ENCODE peak calls at places on chromosomes 13 and 19, in seven cellular contexts. X is uterus, I is choroid plexus epithelial cell, R is BJ, T is endothelial cell, V is Peyer's patch, P is progenitor cell of endocrine pancreas. J is an unnamed sample.

GRCh38 chr19:1324792-1325567 is 39.3 kb downstream of the EFNA2 start:
- DNase-seq in V (no peak), R (peak; percentile 12), I (peak; percentile 88), X (peak; percentile 40), P (no peak), T (peak; percentile 69), J (no peak)

GRCh38 chr13:106083620-106084350 is 451.7 kb downstream of the EFNB2 start:
- DNase-seq in V (no peak), P (no peak), I (peak; percentile 78), R (no peak), X (no peak), T (peak; percentile 31), J (no peak)

GRCh38 chr19:55305491-55305890 is 19.6 kb downstream of the TMEM150B start:
- DNase-seq in I (peak; percentile 45), T (peak; percentile 60), X (peak; percentile 31), R (no peak), P (no peak), V (peak; percentile 36), J (peak; percentile 68)

GRCh38 chr13:87052731-87053130 is 618.4 kb upstream of the SLITRK5 start:
- DNase-seq in T (no peak), P (no peak), V (no peak), X (no peak), I (no peak), R (no peak), J (no peak)

GRCh38 chr19:35109395-35110112 is 6.1 kb upstream of the FXYD3 start:
- DNase-seq in R (no peak), T (no peak), P (no peak), V (no peak), I (no peak), X (no peak), J (peak; percentile 25)

GRCh38 chr19:14248578-14249011 is 42.6 kb upstream of the ADGRL1 start:
- DNase-seq in I (peak; percentile 24), X (peak; percentile 66), T (peak; percentile 58), V (peak; percentile 49), P (peak; percentile 58), R (no peak), J (peak; percentile 74)

GRCh38 chr19:53112286-53112685 is 9.1 kb upstream of the ZNF160 start:
- DNase-seq in V (no peak), R (no peak), X (no peak), T (no peak), I (peak; percentile 23), P (no peak), J (no peak)

GRCh38 chr13:33999830-34000605 is 182.1 kb downstream of the RFC3 start:
- DNase-seq in R (no peak), I (no peak), T (no peak), P (no peak), X (no peak), V (no peak), J (no peak)

GRCh38 chr19:51070334-51070886 is 5.5 kb upstream of the KLK13 start:
- DNase-seq in V (no peak), X (no peak), R (no peak), I (no peak), P (no peak), T (no peak), J (no peak)

GRCh38 chr19:11091343-11092153 is 2.3 kb downstream of the LDLR start:
- DNase-seq in V (peak; percentile 29), I (peak; percentile 91), X (peak; percentile 71), P (no peak), R (peak; percentile 86), T (peak; percentile 51), J (no peak)

GRCh38 chr13:67134322-67135129 is 95.6 kb downstream of the PCDH9 start:
- DNase-seq in I (peak; percentile 61), X (no peak), R (no peak), T (no peak), V (no peak), P (no peak), J (no peak)

GRCh38 chr19:14004619-14005380 is 1.3 kb downstream of the RFX1 start:
- DNase-seq in R (no peak), T (no peak), V (peak; percentile 51), X (no peak), I (peak; percentile 15), P (no peak), J (no peak)

GRCh38 chr13:104024416-104025170 is 958.4 kb upstream of the SLC10A2 start:
- DNase-seq in I (peak; percentile 91), R (no peak), V (no peak), X (no peak), P (no peak), T (no peak), J (no peak)

GRCh38 chr13:51933466-51934058 is 71.8 kb downstream of the CCDC70 start:
- DNase-seq in R (no peak), P (no peak), I (no peak), X (no peak), T (no peak), V (no peak), J (no peak)

GRCh38 chr19:6801397-6802086 is 29.0 kb downstream of the VAV1 start:
- DNase-seq in T (no peak), X (peak; percentile 29), V (peak; percentile 92), I (peak; percentile 9), R (no peak), P (no peak), J (no peak)

GRCh38 chr13:33761744-33762143 is 56.2 kb upstream of the RFC3 start:
- DNase-seq in X (no peak), I (peak; percentile 61), P (no peak), R (no peak), T (no peak), V (no peak), J (peak; percentile 13)

GRCh38 chr19:7246601-7247000 is 47.6 kb downstream of the INSR start:
- DNase-seq in T (no peak), R (no peak), P (no peak), V (no peak), I (no peak), X (no peak), J (no peak)

GRCh38 chr13:99322297-99323103 is 15.3 kb upstream of the GPR183 start:
- DNase-seq in T (no peak), R (peak; percentile 73), P (no peak), V (no peak), X (no peak), I (peak; percentile 88), J (no peak)

GRCh38 chr13:43767351-43767901 is 19.3 kb downstream of the ENOX1 start:
- DNase-seq in R (no peak), P (no peak), V (no peak), X (peak; percentile 19), T (no peak), I (peak; percentile 23), J (no peak)

GRCh38 chr19:43673702-43674629 is 4.0 kb upstream of the PLAUR start:
- DNase-seq in T (no peak), R (no peak), V (no peak), P (no peak), I (no peak), X (no peak), J (no peak)

DNA sequence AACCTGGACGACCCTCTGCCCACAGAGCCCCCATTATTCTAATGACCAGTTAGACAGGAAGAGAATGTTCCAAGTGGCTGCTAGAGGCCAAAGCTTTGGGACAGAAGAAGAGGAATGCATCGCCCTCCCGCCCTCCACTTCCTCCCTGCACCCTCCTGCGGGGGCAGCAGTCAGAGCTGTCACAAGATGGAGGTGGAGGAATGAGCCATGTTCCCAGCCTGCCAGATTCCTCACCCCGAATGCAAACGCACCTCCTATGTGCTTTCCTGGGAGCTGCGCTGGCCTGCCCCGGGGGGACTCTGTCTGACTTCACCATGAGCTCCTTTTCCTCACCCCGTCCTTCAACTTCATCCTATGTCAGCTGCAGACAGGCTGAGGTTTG is 1.7 kb downstream of the YJEFN3 start:
- DNase-seq in T (no peak), P (no peak), I (peak; percentile 48), V (no peak), R (no peak), X (no peak), J (no peak)
- TF ChIP-seq CTCF in T (no peak), P (no peak), I (peak; percentile 14), V (no peak), R (no peak), X (no peak), J (no peak)

DNA sequence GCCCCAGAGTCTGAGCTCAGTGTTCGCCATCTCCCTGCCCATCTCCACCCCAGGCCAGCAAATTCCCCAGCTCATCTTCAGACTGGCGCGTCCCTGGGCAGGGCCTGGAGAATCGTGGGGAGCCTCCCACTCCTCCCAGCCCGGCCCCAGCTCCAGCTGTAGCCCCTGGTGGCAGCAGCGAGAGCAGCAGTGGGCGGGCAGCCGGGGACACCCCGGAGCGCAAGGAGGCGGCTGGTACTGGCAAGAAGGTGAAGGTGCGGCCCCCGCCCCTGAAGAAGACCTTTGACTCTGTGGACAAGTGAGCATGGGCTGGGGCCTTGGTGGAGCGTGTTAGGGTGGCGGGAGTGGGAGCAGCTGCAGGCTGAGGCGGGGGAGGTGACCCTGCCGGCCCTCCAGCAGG is 8.4 kb upstream of the PRR19 start:
- DNase-seq in R (no peak), X (no peak), I (no peak), P (no peak), T (no peak), V (no peak), J (no peak)
- TF ChIP-seq CTCF in R (peak; percentile 9), X (no peak), I (peak; percentile 33), P (peak; percentile 32), T (no peak), V (no peak), J (peak; percentile 21)

DNA sequence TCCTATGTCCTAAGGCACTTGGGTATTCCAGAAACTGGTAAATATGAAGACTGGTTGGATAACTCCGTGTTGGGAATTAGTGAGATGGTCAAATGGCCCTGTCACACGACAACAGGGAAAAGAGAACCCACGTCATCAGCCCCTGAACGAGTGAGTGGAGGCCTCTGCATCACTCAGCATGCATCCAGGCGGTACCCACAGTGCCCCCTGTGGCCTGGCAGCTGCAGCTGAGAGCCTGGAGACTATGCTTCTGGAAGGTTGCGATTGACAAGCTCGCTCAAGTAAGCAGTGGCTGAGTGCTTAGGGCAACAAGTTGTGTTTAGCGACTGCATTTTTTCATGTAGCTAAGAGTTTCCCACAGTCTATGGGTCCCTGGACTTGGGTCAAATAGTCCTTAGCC is 55.9 kb downstream of the COL4A2 start:
- DNase-seq in X (peak; percentile 44), T (peak; percentile 30), R (no peak), V (no peak), I (peak; percentile 31), P (no peak), J (no peak)
- TF ChIP-seq CTCF in X (no peak), T (no peak), R (peak; percentile 20), V (no peak), I (peak; percentile 44), P (peak; percentile 17), J (no peak)

DNA sequence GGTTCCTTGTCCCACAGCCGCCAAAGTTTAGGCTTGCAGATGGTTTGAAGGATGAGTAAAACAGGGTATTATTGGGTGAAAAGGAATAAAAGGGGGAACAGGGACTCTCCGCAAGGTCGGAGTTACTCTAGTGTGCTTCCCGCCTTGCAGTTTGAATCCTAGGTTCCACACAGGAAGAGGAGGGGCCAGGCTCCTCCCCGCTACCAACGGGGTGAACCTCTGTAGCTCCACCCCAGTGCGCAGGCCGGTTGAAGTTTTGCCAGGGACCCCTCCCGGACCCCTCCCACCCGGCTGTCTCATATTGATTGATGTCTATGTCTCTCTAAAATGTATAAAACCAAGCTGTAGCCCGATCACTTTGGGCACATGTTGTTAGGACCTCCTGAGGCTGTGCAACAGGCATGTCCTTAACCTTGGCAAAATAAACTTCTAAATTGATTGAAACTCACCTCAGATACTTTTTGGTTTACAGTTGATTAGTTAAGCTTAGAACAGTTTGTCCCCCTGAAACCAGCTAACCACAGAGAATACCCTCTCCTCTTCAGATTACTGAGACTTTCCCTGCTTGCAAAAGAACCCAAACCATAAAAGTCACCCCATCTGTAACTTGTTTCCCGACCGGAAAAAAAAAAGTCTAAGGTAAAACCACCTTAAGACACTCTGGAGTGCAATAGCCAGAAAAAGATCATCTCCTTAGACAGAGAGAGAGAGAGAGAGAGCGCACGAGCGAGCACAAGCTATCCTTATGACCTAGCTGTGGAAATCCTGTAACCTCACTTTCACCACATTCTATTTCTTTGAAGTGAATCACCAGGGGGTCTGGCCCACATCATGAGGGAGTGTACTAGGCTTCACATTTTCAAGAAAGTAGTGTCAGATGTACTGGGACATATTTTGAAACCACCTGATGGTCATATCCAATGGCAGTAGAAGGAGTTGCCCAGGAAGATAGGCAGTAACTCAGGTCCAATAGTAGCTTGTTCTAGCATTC is 11.3 kb upstream of the GTF2F2 start:
- DNase-seq in I (peak; percentile 99), V (peak; percentile 25), T (no peak), R (no peak), P (no peak), X (no peak), J (peak; percentile 16)
- TF ChIP-seq CTCF in I (peak; percentile 1), V (no peak), T (no peak), R (no peak), P (no peak), X (no peak), J (no peak)

J was measured in nephron progenitor cell.